ENCODE peak calls at places on chromosome 1, in nine cellular contexts. Q, H, E, I, M, V, T, R and C are unnamed samples. For H3K36me3, the result is how much of the 10 kb centered on the place peaks cover.

GRCh38 chr1:30701266-30701650 is 22.1 kb downstream of the MATN1 start:
- DNase-seq in Q (no peak), H (no peak), E (no peak), I (no peak), M (no peak), V (no peak), T (no peak), R (no peak), C (peak)

GRCh38 chr1:72481420-72481819 is 199.1 kb upstream of the NEGR1 start:
- DNase-seq in Q (no peak), H (no peak), E (no peak), I (no peak), M (no peak), V (no peak), T (no peak), R (no peak), C (no peak)

GRCh38 chr1:29719253-29719652 is 482.9 kb downstream of the PTPRU start:
- DNase-seq in Q (no peak), H (no peak), E (peak), I (peak), M (no peak), V (no peak), T (peak), R (no peak), C (peak)

GRCh38 chr1:29601021-29601420 is 364.7 kb downstream of the PTPRU start:
- DNase-seq in Q (no peak), H (no peak), E (no peak), I (no peak), M (no peak), V (no peak), T (no peak), R (no peak), C (no peak)

GRCh38 chr1:30763654-30764248 is 6.2 kb upstream of the LAPTM5 start:
- DNase-seq in Q (peak), H (peak), E (peak), I (no peak), M (no peak), V (no peak), T (peak), R (no peak), C (no peak)

GRCh38 chr1:156692958-156693857 is 12.2 kb downstream of the CRABP2 start:
- DNase-seq in Q (no peak), H (no peak), E (no peak), I (peak), M (no peak), V (no peak), T (no peak), R (no peak), C (peak)

GRCh38 chr1:211685823-211686222 is 10.4 kb upstream of the NEK2 start:
- DNase-seq in Q (no peak), H (no peak), E (no peak), I (no peak), M (no peak), V (no peak), T (no peak), R (no peak), C (no peak)

GRCh38 chr1:200877010-200877409 is 4.2 kb downstream of the GPR25 start:
- DNase-seq in Q (no peak), H (no peak), E (no peak), I (no peak), M (no peak), V (no peak), T (no peak), R (no peak), C (no peak)

GRCh38 chr1:94783342-94784264 is 36.6 kb upstream of the SLC44A3 start:
- DNase-seq in Q (peak), H (peak), E (peak), I (peak), M (peak), V (peak), T (peak), R (no peak), C (no peak)

GRCh38 chr1:14128096-14128495 is 428.1 kb downstream of the PRDM2 start:
- DNase-seq in Q (no peak), H (no peak), E (no peak), I (no peak), M (no peak), V (no peak), T (no peak), R (no peak), C (peak)

GRCh38 chr1:246801241-246802020 is 77.2 kb downstream of the SCCPDH start:
- DNase-seq in Q (no peak), H (no peak), E (peak), I (no peak), M (no peak), V (no peak), T (peak), R (no peak), C (no peak)

GRCh38 chr1:38925381-38925780 is 16.2 kb downstream of the RHBDL2 start:
- DNase-seq in Q (no peak), H (no peak), E (no peak), I (no peak), M (no peak), V (no peak), T (no peak), R (no peak), C (no peak)

GRCh38 chr1:225464851-225465792 is 37.3 kb upstream of the LBR start:
- DNase-seq in Q (no peak), H (no peak), E (no peak), I (peak), M (no peak), V (no peak), T (no peak), R (no peak), C (no peak)

GRCh38 chr1:164577291-164577690 is 18.3 kb downstream of the PBX1 start:
- DNase-seq in Q (no peak), H (no peak), E (peak), I (no peak), M (no peak), V (no peak), T (no peak), R (no peak), C (no peak)

GRCh38 chr1:65910432-65910831 is 117.7 kb downstream of the PDE4B start:
- DNase-seq in Q (no peak), H (no peak), E (no peak), I (no peak), M (no peak), V (no peak), T (no peak), R (no peak), C (no peak)

GRCh38 chr1:33429846-33430750 is 797 bp downstream of the PHC2 start:
- DNase-seq in Q (peak), H (no peak), E (no peak), I (no peak), M (peak), V (peak), T (peak), R (no peak), C (no peak)

GRCh38 chr1:12553963-12554362 is 64.0 kb downstream of the DHRS3 start:
- DNase-seq in Q (no peak), H (no peak), E (no peak), I (no peak), M (no peak), V (no peak), T (no peak), R (no peak), C (no peak)

GRCh38 chr1:109466440-109467300 is at the start of gene SYPL2:
- DNase-seq in Q (peak), H (peak), E (peak), I (no peak), M (peak), V (no peak), T (peak), R (no peak), C (no peak)

GRCh38 chr1:199007423-199007822 is 368.6 kb downstream of the PTPRC start:
- DNase-seq in Q (no peak), H (no peak), E (no peak), I (no peak), M (no peak), V (no peak), T (no peak), R (no peak), C (peak)

GRCh38 chr1:109765896-109766615 is 2.3 kb upstream of the EPS8L3 start:
- DNase-seq in Q (peak), H (no peak), E (no peak), I (no peak), M (peak), V (peak), T (no peak), R (no peak), C (no peak)

GRCh38 chr1:8987881-8988617 is 38.2 kb downstream of the SLC2A7 start:
- DNase-seq in Q (peak), H (peak), E (peak), I (peak), M (peak), V (peak), T (peak), R (peak), C (peak)

GRCh38 chr1:175725684-175726083 is 17.7 kb downstream of the TNR start:
- DNase-seq in Q (no peak), H (no peak), E (peak), I (no peak), M (no peak), V (no peak), T (peak), R (no peak), C (peak)

GRCh38 chr1:91124290-91124975 is 102.6 kb upstream of the ZNF644 start:
- DNase-seq in Q (no peak), H (no peak), E (no peak), I (no peak), M (no peak), V (no peak), T (no peak), R (no peak), C (no peak)

GRCh38 chr1:168285419-168285790 is 4.7 kb downstream of the TBX19 start:
- DNase-seq in Q (no peak), H (no peak), E (no peak), I (no peak), M (no peak), V (no peak), T (peak), R (no peak), C (peak)

GRCh38 chr1:111762332-111762731 is 6.6 kb downstream of the DDX20 start:
- DNase-seq in Q (no peak), H (no peak), E (no peak), I (no peak), M (no peak), V (no peak), T (no peak), R (no peak), C (no peak)

GRCh38 chr1:207032528-207033017 is at the start of gene C1orf116:
- DNase-seq in Q (no peak), H (no peak), E (no peak), I (peak), M (no peak), V (peak), T (no peak), R (no peak), C (peak)

GRCh38 chr1:84603941-84604830 is 29.9 kb upstream of the CTBS start:
- DNase-seq in Q (peak), H (peak), E (peak), I (peak), M (peak), V (no peak), T (peak), R (no peak), C (peak)

GRCh38 chr1:6157528-6158174 is 22.5 kb downstream of the CHD5 start:
- DNase-seq in Q (no peak), H (no peak), E (peak), I (peak), M (no peak), V (no peak), T (peak), R (no peak), C (peak)

GRCh38 chr1:23745515-23745914 is 2.2 kb downstream of the ELOA start:
- DNase-seq in Q (no peak), H (no peak), E (peak), I (no peak), M (no peak), V (no peak), T (peak), R (no peak), C (peak)

GRCh38 chr1:19210772-19211549 is 895 bp upstream of the UBR4 start:
- DNase-seq in Q (no peak), H (no peak), E (peak), I (no peak), M (no peak), V (no peak), T (peak), R (no peak), C (peak)

DNA sequence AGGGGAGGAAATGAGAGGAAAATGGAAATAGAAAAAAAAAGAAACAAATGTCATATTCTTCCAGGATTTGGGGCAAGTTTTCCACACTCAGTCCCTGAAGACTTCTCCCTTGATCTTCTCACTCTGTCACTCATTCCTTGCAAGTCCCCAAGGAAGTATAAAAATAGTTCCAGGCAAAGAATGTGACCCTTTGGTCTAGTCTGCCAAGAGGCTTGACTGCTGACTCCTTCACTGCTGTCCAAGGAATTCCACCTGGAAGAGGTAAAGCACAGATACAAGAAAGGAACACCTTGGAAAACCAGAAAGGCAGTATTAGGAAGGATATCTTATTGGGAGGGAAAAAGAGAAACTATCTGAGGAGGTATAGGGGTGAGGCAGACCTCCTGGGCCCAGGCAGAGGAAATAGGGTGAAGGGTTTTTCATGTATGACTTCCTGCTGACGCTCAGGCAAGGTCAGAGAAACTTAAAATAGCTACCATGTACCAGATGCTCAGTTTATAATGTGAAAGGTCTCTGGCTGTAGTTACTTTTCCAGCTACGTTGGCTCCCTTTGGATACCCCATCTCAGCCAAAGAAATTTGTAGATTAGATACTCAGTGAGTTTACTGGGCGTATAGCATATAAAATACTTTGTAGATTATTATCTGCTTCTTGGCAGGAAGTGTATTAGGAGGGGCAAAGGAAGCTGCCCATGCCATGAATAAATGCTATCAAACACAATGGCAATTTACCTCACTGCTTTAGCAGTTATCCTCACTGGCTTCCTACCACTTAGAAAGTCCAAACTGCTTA is 2.0 kb upstream of the GJA5 start:
- DNase-seq in Q (no peak), H (no peak), E (no peak), I (no peak), M (no peak), V (no peak), T (no peak), R (no peak), C (no peak)
- TF ChIP-seq CTCF in Q (no peak), H (no peak), E (no peak), I (no peak), M (no peak), V (no peak), T (no peak), R (no peak), C (no peak)

DNA sequence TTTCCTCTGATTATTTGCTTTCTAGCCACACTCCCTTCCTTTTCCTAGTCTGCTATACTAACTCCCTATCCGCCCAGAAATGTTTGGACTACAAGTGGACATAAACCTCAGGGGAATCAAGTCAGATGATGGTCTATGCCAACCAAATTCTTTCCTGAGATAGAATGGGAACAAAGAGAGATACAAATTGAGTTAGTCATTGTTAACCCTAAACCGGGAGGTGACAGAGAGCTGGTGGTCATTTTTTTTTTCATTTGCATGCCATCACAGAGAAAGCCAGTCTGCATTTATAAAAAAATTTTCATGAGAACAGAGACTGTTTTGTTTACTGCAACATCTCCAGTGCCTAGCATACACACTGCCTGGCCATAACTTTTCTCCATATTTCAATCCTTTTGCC is 35.0 kb downstream of the MYSM1 start:
- DNase-seq in Q (no peak), H (no peak), E (no peak), I (no peak), M (no peak), V (no peak), T (peak), R (no peak), C (no peak)
- H3K36me3 ChIP-seq in Q (under half), H (half or more), E (under half), I (under half), M (half or more), V (under half), T (under half), R (under half), C (under half)

GRCh38 chr1:232806071-232806510 is 875 bp downstream of the MAP10 start:
- DNase-seq in Q (no peak), H (no peak), E (no peak), I (no peak), M (no peak), V (no peak), T (no peak), R (no peak), C (no peak)
- H3K4me3 ChIP-seq in Q (peak), H (peak), E (peak), I (peak), M (peak), V (peak), T (peak), R (peak), C (peak)

GRCh38 chr1:54323324-54323739 is 82.9 kb downstream of the SSBP3 start:
- DNase-seq in Q (peak), H (no peak), E (no peak), I (peak), M (no peak), V (no peak), T (no peak), R (no peak), C (peak)
- TF ChIP-seq CTCF in Q (peak), H (no peak), E (no peak), I (no peak), M (no peak), V (no peak), T (no peak), R (no peak), C (peak)

DNA sequence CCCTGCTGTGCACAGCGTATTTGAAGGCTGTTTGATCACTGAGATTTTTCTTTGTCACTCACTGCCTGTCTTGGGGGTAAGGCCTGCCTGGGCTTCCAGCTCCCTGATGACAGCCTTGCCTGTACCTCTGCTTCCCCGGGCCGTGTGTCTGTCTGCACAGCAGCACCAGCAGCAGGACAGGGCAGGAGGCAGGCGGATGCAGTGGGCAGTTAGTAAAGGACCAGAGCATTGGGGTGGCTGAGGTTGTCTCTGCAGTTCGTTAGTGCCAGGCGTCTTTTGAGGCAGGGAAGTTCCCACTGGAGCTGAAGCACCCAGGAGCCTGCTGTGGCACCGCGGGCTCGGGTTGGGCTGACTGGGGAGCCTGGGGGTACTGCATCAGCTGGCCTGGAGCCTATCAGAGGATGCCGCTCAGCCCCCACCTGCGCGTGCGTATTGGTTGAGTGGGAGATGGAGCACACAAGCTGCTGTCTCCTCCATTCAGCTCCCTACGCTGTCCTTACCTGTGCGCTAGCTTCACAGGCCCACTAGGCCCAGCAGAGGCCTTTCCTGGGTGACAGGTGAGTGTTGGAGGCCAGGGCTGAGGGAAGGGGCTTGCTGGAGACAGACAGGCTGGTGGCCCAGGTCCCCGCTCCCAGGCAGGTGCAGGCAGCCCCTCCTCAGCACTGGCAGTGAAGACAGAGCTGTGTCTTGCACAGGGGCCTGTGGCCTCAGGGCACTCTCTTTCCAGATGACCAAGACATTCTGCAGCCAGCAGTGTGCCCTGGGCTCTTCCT is 28.2 kb downstream of the SNAP47 start:
- DNase-seq in Q (no peak), H (no peak), E (no peak), I (no peak), M (no peak), V (peak), T (no peak), R (no peak), C (no peak)
- H3K36me3 ChIP-seq in Q (under half), H (under half), E (under half), I (under half), M (half or more), V (under half), T (under half), R (under half), C (under half)

DNA sequence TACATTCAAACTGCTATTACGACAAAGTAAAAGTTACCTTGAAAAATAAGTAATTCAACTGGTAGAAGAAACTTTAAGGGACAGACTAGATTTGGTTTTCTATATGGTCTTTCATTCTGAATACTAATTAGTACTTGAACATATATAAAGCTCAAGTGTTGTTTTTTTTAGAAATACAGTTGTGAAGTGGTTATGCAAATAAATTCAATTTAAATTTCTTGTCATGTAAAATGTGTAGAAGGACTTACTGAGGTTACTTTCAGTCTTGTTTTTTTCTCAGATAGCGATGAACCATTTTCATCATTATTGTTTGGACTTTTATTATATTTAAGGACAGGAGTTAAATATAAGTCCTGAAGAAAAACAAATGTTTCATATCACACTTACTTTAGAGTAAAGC is 24.4 kb downstream of the HS2ST1 start:
- DNase-seq in Q (no peak), H (no peak), E (no peak), I (no peak), M (no peak), V (no peak), T (no peak), R (no peak), C (no peak)
- H3K4me3 ChIP-seq in Q (no peak), H (no peak), E (no peak), I (no peak), M (no peak), V (no peak), T (no peak), R (no peak), C (no peak)

GRCh38 chr1:41444246-41444645 is 40.2 kb downstream of the EDN2 start:
- DNase-seq in Q (no peak), H (no peak), E (no peak), I (no peak), M (no peak), V (no peak), T (no peak), R (no peak), C (no peak)
- TF ChIP-seq CTCF in Q (no peak), H (no peak), E (no peak), I (peak), M (no peak), V (no peak), T (peak), R (peak), C (no peak)